ENCODE peak calls at places on chromosomes 2 and 18, in seven cellular contexts. L is right atrium auricular region, W is AG10803, X is astrocyte, H is K562, T is body of pancreas, Z is AG04449. G is an unnamed sample.

GRCh38 chr18:2547477-2548087 is 23.7 kb downstream of the METTL4 start:
- DNase-seq in L (no peak), W (peak), X (no peak), H (peak), T (no peak), Z (no peak), G (peak)

GRCh38 chr2:170771049-170771937 is 1.1 kb downstream of the ERICH2 start:
- DNase-seq in L (no peak), W (no peak), X (peak), H (peak), T (no peak), Z (no peak), G (no peak)

GRCh38 chr2:174753038-174753633 is 11.1 kb downstream of the CHRNA1 start:
- DNase-seq in L (no peak), W (no peak), X (no peak), H (no peak), T (no peak), Z (no peak), G (no peak)

GRCh38 chr2:2294183-2294675 is 36.8 kb downstream of the MYT1L start:
- DNase-seq in L (no peak), W (peak), X (no peak), H (no peak), T (no peak), Z (no peak), G (no peak)

GRCh38 chr18:35682282-35682867 is 100.8 kb downstream of the GALNT1 start:
- DNase-seq in L (no peak), W (peak), X (peak), H (peak), T (no peak), Z (peak), G (no peak)

GRCh38 chr2:88545118-88545517 is 82.1 kb downstream of the EIF2AK3 start:
- DNase-seq in L (no peak), W (peak), X (no peak), H (peak), T (no peak), Z (no peak), G (peak)

GRCh38 chr2:204566439-204566838 is 21.2 kb downstream of the PARD3B start:
- DNase-seq in L (no peak), W (no peak), X (no peak), H (no peak), T (no peak), Z (no peak), G (no peak)

GRCh38 chr2:192669505-192670082 is 474.9 kb upstream of the TMEFF2 start:
- DNase-seq in L (no peak), W (no peak), X (no peak), H (no peak), T (no peak), Z (no peak), G (no peak)

GRCh38 chr2:136060401-136060940 is 57.5 kb downstream of the CXCR4 start:
- DNase-seq in L (no peak), W (no peak), X (peak), H (no peak), T (no peak), Z (no peak), G (no peak)

DNA sequence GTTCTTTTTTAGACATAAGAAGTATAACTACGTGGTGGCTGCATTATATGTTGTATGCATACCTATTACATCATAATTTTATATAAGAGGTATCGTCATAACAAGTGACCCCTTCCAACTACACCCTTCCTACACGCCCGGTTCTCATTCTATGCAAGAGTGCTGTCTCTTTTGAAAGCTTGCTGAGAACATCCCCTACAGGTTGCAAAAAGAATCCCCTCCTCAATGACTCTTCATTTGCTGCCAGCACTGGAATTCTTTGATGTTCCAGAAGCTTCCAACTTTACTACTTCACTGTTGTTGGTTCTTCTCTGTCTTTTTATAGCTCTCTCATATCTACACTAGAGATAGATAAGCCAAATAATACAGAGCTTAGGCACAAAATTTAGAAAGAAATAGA is 66.4 kb downstream of the CDH7 start:
- DNase-seq in L (no peak), W (no peak), X (no peak), H (no peak), T (no peak), Z (no peak), G (no peak)
- TF ChIP-seq CTCF in L (no peak), W (no peak), X (no peak), H (no peak), T (no peak), Z (no peak), G (no peak)

GRCh38 chr2:102141011-102141914 is 1.3 kb upstream of the IL1R1 start:
- DNase-seq in L (no peak), W (peak), X (peak), H (no peak), T (no peak), Z (peak), G (no peak)
- TF ChIP-seq CTCF in L (no peak), W (no peak), X (no peak), H (no peak), T (no peak), Z (no peak), G (no peak)

DNA sequence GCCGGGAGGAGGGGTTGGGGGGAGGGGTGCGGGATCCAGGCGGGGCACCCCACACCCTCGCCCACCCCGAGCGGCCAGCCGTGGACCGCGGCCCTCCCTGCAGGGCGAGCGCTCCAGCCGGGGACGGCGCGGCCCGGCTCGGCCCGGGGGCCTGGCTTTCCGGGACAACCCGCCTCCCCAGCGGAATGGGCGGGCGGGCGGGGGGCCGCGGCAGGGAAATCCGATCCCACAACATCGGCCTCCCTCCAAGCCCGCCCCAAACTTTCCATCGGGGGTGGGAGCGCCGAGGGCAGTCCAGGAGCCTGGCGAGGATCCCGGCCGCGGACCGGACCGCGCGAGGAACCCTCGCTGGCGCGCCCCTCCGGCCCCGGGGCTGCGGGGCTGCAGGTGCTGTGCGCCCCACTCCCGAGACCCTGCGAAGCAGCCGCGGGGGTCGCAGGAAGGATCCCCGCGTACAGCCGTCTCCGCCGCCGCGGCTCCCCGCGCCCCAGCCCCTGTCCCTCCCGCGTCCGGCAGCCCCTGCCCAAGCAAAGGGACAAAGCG is 528 bp downstream of the SEMA4C start:
- DNase-seq in L (peak), W (peak), X (peak), H (peak), T (peak), Z (no peak), G (peak)
- TF ChIP-seq CTCF in L (peak), W (no peak), X (no peak), H (no peak), T (no peak), Z (no peak), G (no peak)

GRCh38 chr2:157596992-157597681 is 31.5 kb downstream of the ACVR1C start:
- DNase-seq in L (no peak), W (peak), X (peak), H (peak), T (peak), Z (no peak), G (peak)
- TF ChIP-seq CTCF in L (peak), W (peak), X (peak), H (peak), T (peak), Z (peak), G (peak)

GRCh38 chr2:190781604-190782198 is 98.9 kb upstream of the GLS start:
- DNase-seq in L (no peak), W (peak), X (peak), H (peak), T (peak), Z (peak), G (peak)
- TF ChIP-seq CTCF in L (peak), W (peak), X (peak), H (peak), T (peak), Z (peak), G (peak)

GRCh38 chr2:219495531-219496122 is 3.1 kb upstream of the GMPPA start:
- DNase-seq in L (peak), W (peak), X (peak), H (peak), T (peak), Z (no peak), G (peak)
- TF ChIP-seq CTCF in L (peak), W (peak), X (peak), H (peak), T (peak), Z (peak), G (peak)

DNA sequence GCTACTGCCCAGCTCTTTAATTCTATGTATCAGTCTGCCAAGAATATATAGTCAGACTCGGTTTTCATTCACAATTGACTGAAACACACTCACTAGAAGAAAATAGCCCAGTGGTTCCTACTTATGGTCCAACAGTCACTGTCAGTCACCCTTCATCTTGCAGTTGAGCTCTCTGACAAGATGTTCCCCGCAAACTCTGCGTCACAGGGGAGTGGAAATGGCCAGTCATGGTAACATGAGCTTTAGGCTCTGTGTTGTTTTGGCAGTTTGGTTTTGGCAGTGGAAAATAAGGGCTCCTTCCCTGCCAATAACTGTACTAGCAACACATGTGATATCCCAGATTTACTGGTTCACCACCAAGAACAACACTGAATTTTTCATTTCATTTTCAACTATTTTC is 122.5 kb downstream of the PRPF40A start:
- DNase-seq in L (peak), W (peak), X (no peak), H (no peak), T (no peak), Z (no peak), G (no peak)
- TF ChIP-seq CTCF in L (no peak), W (no peak), X (no peak), H (no peak), T (no peak), Z (no peak), G (no peak)

GRCh38 chr2:183709829-183710228 is 585.6 kb downstream of the NUP35 start:
- DNase-seq in L (no peak), W (no peak), X (no peak), H (no peak), T (no peak), Z (no peak), G (no peak)
- TF ChIP-seq CTCF in L (no peak), W (no peak), X (no peak), H (no peak), T (no peak), Z (no peak), G (no peak)

G was measured in brain microvascular endothelial cell.